ENCODE peak calls at places on chromosomes 5 and 9, in five cellular contexts. H is activated CD4-positive, alpha-beta T cell treated with anti-CD3 and anti-CD28 coated beads, Interleukin-2, amount 50 U/mL, for 1 hour; U is right lobe of liver; B is A549; K is stimulated activated CD4-positive, alpha-beta T cell treated with anti-CD3 and anti-CD28 coated beads, TNF-alpha, amount 100 ng/mL, for 1 hour. Q is an unnamed sample.

GRCh38 chr5:172180936-172181335 is 7.1 kb downstream of the STK10 start:
- DNase-seq in H (peak), U (no peak), B (no peak), K (no peak), Q (no peak)

GRCh38 chr9:125894566-125894965 is 147.4 kb downstream of the PBX3 start:
- DNase-seq in H (no peak), B (no peak), K (no peak), U (no peak), Q (no peak)

GRCh38 chr5:135016926-135017325 is 17.1 kb downstream of the PITX1 start:
- DNase-seq in H (no peak), B (no peak), K (no peak), U (no peak), Q (peak)

GRCh38 chr9:91896096-91896495 is 53.9 kb downstream of the ROR2 start:
- DNase-seq in U (no peak), B (no peak), H (no peak), K (no peak), Q (no peak)

GRCh38 chr5:8538813-8539212 is 669.9 kb downstream of the MTRR start:
- DNase-seq in H (no peak), K (no peak), B (no peak), U (no peak), Q (no peak)

GRCh38 chr5:3139596-3139995 is 388.1 kb upstream of the IRX2 start:
- DNase-seq in H (no peak), K (no peak), U (no peak), B (no peak), Q (no peak)

GRCh38 chr5:69271376-69271775 is 36.7 kb downstream of the CDK7 start:
- DNase-seq in B (peak), H (no peak), K (no peak), U (peak), Q (no peak)

GRCh38 chr9:91421022-91421765 is 2.4 kb downstream of the NFIL3 start:
- DNase-seq in K (no peak), U (peak), H (no peak), B (no peak), Q (no peak)

GRCh38 chr5:98954392-98955028 is 25.7 kb upstream of the CHD1 start:
- DNase-seq in K (no peak), U (no peak), B (no peak), H (no peak), Q (no peak)

GRCh38 chr5:142065273-142065672 is 43.3 kb upstream of the NDFIP1 start:
- DNase-seq in U (no peak), K (no peak), B (no peak), H (no peak), Q (no peak)

GRCh38 chr9:37636511-37637474 is 14.0 kb upstream of the FRMPD1 start:
- DNase-seq in K (no peak), U (no peak), H (no peak), B (no peak), Q (no peak)

GRCh38 chr9:93364734-93365426 is 86.6 kb upstream of the FAM120A start:
- DNase-seq in B (no peak), K (no peak), H (no peak), U (no peak), Q (no peak)

GRCh38 chr9:136020671-136021070 is 59.5 kb upstream of the UBAC1 start:
- DNase-seq in U (no peak), B (no peak), K (no peak), H (no peak), Q (no peak)

GRCh38 chr9:128420651-128421473 is at the start of gene CERCAM:
- DNase-seq in H (peak), U (peak), B (peak), K (no peak), Q (peak)

Q was measured in central memory CD8-positive, alpha-beta T cell.